ENCODE peak calls at places on chromosome 22, in nine cellular contexts. E is MM.1S, P is left lung, U is AG09309, C is lung, D is brain microvascular endothelial cell, A is progenitor cell of endocrine pancreas, Y is lower lobe of right lung, X is MCF 10A. T is an unnamed sample.

GRCh38 chr22:21855715-21856114 is 11.7 kb downstream of the MAPK1 start:
- DNase-seq in E (no peak), P (no peak), U (no peak), C (no peak), D (no peak), A (no peak), Y (no peak), X (no peak), T (no peak)

GRCh38 chr22:35381424-35381772 is 502 bp downstream of the HMOX1 start:
- DNase-seq in E (peak), P (no peak), U (no peak), C (no peak), D (no peak), A (no peak), Y (no peak), X (no peak), T (no peak)

GRCh38 chr22:24133187-24133965 is 47.9 kb upstream of the SUSD2 start:
- DNase-seq in E (no peak), P (peak), U (no peak), C (no peak), D (no peak), A (no peak), Y (peak), X (no peak), T (no peak)

GRCh38 chr22:41780714-41781507 is 19.6 kb upstream of the CCDC134 start:
- DNase-seq in E (peak), P (peak), U (no peak), C (peak), D (peak), A (no peak), Y (peak), X (no peak), T (peak)

GRCh38 chr22:43263645-43264514 is 76.9 kb upstream of the TTLL12 start:
- DNase-seq in E (peak), P (no peak), U (peak), C (peak), D (peak), A (no peak), Y (peak), X (peak), T (peak)

GRCh38 chr22:29994941-29995340 is 85.3 kb upstream of the HORMAD2 start:
- DNase-seq in E (no peak), P (no peak), U (no peak), C (no peak), D (peak), A (no peak), Y (no peak), X (no peak), T (no peak)

GRCh38 chr22:29693671-29694070 is 26.1 kb upstream of the CABP7 start:
- DNase-seq in E (no peak), P (peak), U (no peak), C (no peak), D (no peak), A (no peak), Y (no peak), X (no peak), T (no peak)

GRCh38 chr22:42862045-42862734 is 5.1 kb upstream of the ARFGAP3 start:
- DNase-seq in E (no peak), P (no peak), U (no peak), C (no peak), D (peak), A (no peak), Y (no peak), X (no peak), T (no peak)

GRCh38 chr22:23301591-23301990 is 121.3 kb downstream of the BCR start:
- DNase-seq in E (no peak), P (peak), U (no peak), C (no peak), D (no peak), A (no peak), Y (peak), X (no peak), T (no peak)

GRCh38 chr22:19495562-19496323 is 16.0 kb downstream of the CDC45 start:
- DNase-seq in E (no peak), P (no peak), U (peak), C (no peak), D (peak), A (no peak), Y (no peak), X (peak), T (no peak)
- TF ChIP-seq CTCF in E (no peak), P (no peak), U (peak), C (peak), D (peak), A (peak), Y (peak), X (peak), T (no peak)

GRCh38 chr22:45459235-45459634 is 43.4 kb upstream of the FBLN1 start:
- DNase-seq in E (no peak), P (no peak), U (no peak), C (no peak), D (no peak), A (no peak), Y (no peak), X (no peak), T (no peak)

GRCh38 chr22:45456811-45457210 is 43.3 kb downstream of the RIBC2 start:
- DNase-seq in E (no peak), P (no peak), U (no peak), C (no peak), D (no peak), A (no peak), Y (no peak), X (no peak), T (no peak)

GRCh38 chr22:45460288-45461109 is 42.2 kb upstream of the FBLN1 start:
- DNase-seq in E (no peak), P (no peak), U (peak), C (no peak), D (no peak), A (no peak), Y (no peak), X (no peak), T (no peak)

GRCh38 chr22:45458532-45458931 is 44.2 kb upstream of the FBLN1 start:
- DNase-seq in E (no peak), P (no peak), U (no peak), C (no peak), D (no peak), A (no peak), Y (no peak), X (no peak), T (no peak)

DNA sequence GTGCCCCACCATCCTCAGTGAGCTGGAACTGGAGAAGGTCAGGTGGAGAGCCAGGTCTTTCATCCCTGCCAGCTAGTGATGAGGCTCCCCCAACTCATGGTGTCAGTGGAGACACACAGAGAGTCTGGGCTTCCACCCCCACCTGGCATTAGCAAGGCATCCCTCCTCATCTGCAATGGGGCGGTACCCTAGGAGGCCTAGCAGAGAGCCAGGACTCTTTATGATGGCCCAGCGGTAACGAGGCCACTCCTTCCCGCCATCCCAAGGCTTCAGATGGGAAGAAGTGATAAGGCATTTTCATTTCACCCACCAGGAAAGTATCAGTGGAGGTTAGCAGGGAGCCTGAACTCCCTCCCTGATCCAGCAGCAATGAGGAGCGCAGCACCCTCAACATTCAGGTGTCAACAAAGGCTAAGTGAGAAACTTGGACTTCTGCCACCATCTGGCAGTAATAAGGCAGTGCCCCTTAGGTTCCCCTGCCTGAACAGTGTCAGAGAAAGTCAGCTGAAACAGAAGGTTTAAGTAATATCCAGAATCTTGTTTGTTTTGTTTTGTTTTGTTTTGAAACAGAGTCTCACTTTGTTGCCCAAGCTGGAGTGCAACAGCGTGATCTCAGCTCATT is 40.5 kb upstream of the FBLN1 start:
- DNase-seq in E (no peak), P (no peak), U (no peak), C (no peak), D (no peak), A (no peak), Y (no peak), X (no peak), T (no peak)
- TF ChIP-seq CTCF in E (peak), P (no peak), U (no peak), C (no peak), D (peak), A (peak), Y (no peak), X (no peak), T (no peak)

GRCh38 chr22:38467904-38468760 is at the start of gene KDELR3:
- DNase-seq in E (no peak), P (peak), U (no peak), C (peak), D (peak), A (no peak), Y (peak), X (peak), T (peak)
- TF ChIP-seq CTCF in E (peak), P (no peak), U (peak), C (no peak), D (peak), A (peak), Y (no peak), X (no peak), T (no peak)

GRCh38 chr22:17891427-17892167 is 117.3 kb upstream of the BID start:
- DNase-seq in E (no peak), P (peak), U (no peak), C (no peak), D (no peak), A (no peak), Y (no peak), X (no peak), T (peak)
- TF ChIP-seq CTCF in E (peak), P (no peak), U (peak), C (no peak), D (peak), A (peak), Y (peak), X (peak), T (peak)

GRCh38 chr22:49953027-49953679 is 7.4 kb upstream of the PIM3 start:
- DNase-seq in E (no peak), P (peak), U (no peak), C (no peak), D (no peak), A (no peak), Y (peak), X (no peak), T (no peak)

GRCh38 chr22:49951678-49951985 is 8.9 kb upstream of the PIM3 start:
- DNase-seq in E (no peak), P (peak), U (no peak), C (no peak), D (no peak), A (no peak), Y (no peak), X (peak), T (no peak)

GRCh38 chr22:49953680-49954344 is 6.8 kb upstream of the PIM3 start:
- DNase-seq in E (peak), P (peak), U (no peak), C (no peak), D (no peak), A (no peak), Y (no peak), X (no peak), T (no peak)

GRCh38 chr22:49951001-49951677 is 9.4 kb upstream of the PIM3 start:
- DNase-seq in E (no peak), P (peak), U (no peak), C (peak), D (no peak), A (no peak), Y (peak), X (peak), T (peak)

GRCh38 chr22:49951986-49952896 is 8.3 kb upstream of the PIM3 start:
- DNase-seq in E (no peak), P (peak), U (no peak), C (no peak), D (peak), A (no peak), Y (no peak), X (no peak), T (no peak)
- TF ChIP-seq CTCF in E (no peak), P (no peak), U (no peak), C (no peak), D (no peak), A (no peak), Y (no peak), X (no peak), T (no peak)

GRCh38 chr22:38148252-38148651 is 33.4 kb downstream of the PLA2G6 start:
- DNase-seq in E (no peak), P (no peak), U (peak), C (no peak), D (peak), A (no peak), Y (no peak), X (peak), T (no peak)

GRCh38 chr22:38155703-38156102 is 25.9 kb downstream of the PLA2G6 start:
- DNase-seq in E (no peak), P (no peak), U (no peak), C (no peak), D (no peak), A (no peak), Y (no peak), X (no peak), T (no peak)

GRCh38 chr22:38153821-38154562 is 27.6 kb downstream of the PLA2G6 start:
- DNase-seq in E (no peak), P (no peak), U (no peak), C (no peak), D (no peak), A (no peak), Y (no peak), X (no peak), T (no peak)
- TF ChIP-seq CTCF in E (no peak), P (no peak), U (no peak), C (no peak), D (peak), A (no peak), Y (no peak), X (no peak), T (no peak)

GRCh38 chr22:26753125-26753862 is 95.9 kb downstream of the MIAT start:
- DNase-seq in E (no peak), P (no peak), U (no peak), C (no peak), D (no peak), A (no peak), Y (no peak), X (no peak), T (no peak)
- TF ChIP-seq CTCF in E (no peak), P (no peak), U (peak), C (no peak), D (peak), A (peak), Y (no peak), X (no peak), T (no peak)

DNA sequence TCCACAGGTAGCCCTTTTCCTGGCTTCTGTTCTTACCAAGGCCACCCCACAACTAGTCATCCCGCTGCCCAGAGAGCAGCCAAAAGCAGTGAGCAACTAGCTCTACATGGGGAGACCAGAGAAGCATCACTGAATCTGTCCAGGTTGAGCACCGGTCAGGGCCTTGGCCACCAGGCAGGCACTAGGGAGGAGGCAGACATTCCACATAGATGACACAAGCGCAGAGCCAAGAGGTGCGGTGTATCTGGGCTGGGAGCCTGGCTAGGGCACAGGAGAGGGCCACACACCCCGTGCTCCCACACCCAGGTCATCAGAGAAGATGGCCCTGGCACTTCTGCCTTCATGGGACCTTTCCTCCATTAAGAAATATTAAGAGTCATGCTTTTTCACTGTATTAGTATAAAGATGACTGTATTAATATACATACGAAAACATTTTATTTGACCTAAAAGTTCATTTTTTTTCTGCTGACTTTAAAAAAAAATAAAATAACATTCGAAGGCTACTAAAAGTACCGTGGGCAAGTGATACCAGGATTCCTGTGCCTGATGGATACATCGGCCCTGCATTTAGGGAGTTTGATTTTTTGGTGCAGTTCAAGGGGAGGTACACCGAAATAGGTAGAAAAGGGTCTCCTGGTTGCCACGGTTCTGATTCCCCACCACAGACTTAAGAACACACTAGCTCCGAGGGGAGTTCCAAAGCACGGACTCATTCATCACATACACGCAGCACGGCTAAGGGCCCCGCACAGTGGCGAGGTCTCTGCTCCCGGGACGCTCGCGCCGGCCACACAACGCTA is 1.2 kb downstream of the DGCR2 start:
- DNase-seq in E (no peak), P (no peak), U (no peak), C (peak), D (peak), A (peak), Y (peak), X (peak), T (no peak)
- TF ChIP-seq CTCF in E (no peak), P (no peak), U (no peak), C (no peak), D (no peak), A (no peak), Y (no peak), X (no peak), T (no peak)

GRCh38 chr22:37735054-37735453 is 38.2 kb downstream of the TRIOBP start:
- DNase-seq in E (no peak), P (no peak), U (no peak), C (no peak), D (no peak), A (peak), Y (peak), X (no peak), T (no peak)
- TF ChIP-seq CTCF in E (no peak), P (no peak), U (peak), C (peak), D (peak), A (peak), Y (peak), X (peak), T (no peak)

GRCh38 chr22:32265882-32266767 is 11.0 kb upstream of the SLC5A4 start:
- DNase-seq in E (peak), P (no peak), U (peak), C (peak), D (peak), A (peak), Y (peak), X (peak), T (peak)
- TF ChIP-seq CTCF in E (peak), P (peak), U (peak), C (peak), D (peak), A (peak), Y (peak), X (peak), T (peak)